ENCODE peak calls at places on chromosomes 4 and X, in nine cellular contexts. J is IMR-90, Q is GM23248, P is PC-9, D is neural progenitor cell, V is endothelial cell of umbilical vein, I is HCT116, W is MM.1S, N is fibroblast of lung. L is an unnamed sample.

GRCh38 chr4:56055991-56056390 is 107.2 kb downstream of the CEP135 start:
- DNase-seq in J (no peak), Q (no peak), P (no peak), D (no peak), V (no peak), I (no peak), W (no peak), N (no peak), L (no peak)

GRCh38 chrX:104105863-104106262 is 6.5 kb upstream of the ZCCHC18 start:
- DNase-seq in J (no peak), Q (no peak), P (no peak), D (no peak), V (no peak), I (no peak), W (no peak), N (no peak), L (no peak)

GRCh38 chr4:150679767-150680088 is 97.8 kb downstream of the MAB21L2 start:
- DNase-seq in J (peak; percentile 8), Q (peak; percentile 0), P (no peak), D (no peak), V (no peak), I (no peak), W (no peak), N (no peak), L (no peak)

GRCh38 chrX:18995216-18995615 is 11.3 kb upstream of the PHKA2 start:
- DNase-seq in J (peak; percentile 61), Q (peak; percentile 72), P (no peak), D (no peak), V (peak; percentile 22), I (no peak), W (no peak), N (peak; percentile 33), L (no peak)

GRCh38 chr4:127708985-127709384 is 21.2 kb upstream of the SLC25A31 start:
- DNase-seq in J (peak; percentile 77), Q (peak; percentile 97), P (peak; percentile 74), D (no peak), V (peak; percentile 86), I (peak; percentile 91), W (no peak), N (peak; percentile 76), L (no peak)

GRCh38 chr4:55312491-55313101 is 33.4 kb upstream of the SRD5A3 start:
- DNase-seq in J (peak; percentile 58), Q (peak; percentile 79), P (peak; percentile 9), D (peak; percentile 52), V (peak; percentile 63), I (peak; percentile 46), W (peak; percentile 42), N (peak; percentile 61), L (peak; percentile 43)

GRCh38 chr4:5719329-5720055 is 8.5 kb downstream of the EVC start:
- DNase-seq in J (peak; percentile 26), Q (no peak), P (no peak), D (no peak), V (peak; percentile 21), I (no peak), W (no peak), N (no peak), L (no peak)

GRCh38 chr4:110195561-110196205 is 2.7 kb downstream of the ELOVL6 start:
- DNase-seq in J (peak; percentile 17), Q (peak; percentile 8), P (no peak), D (no peak), V (peak; percentile 3), I (no peak), W (no peak), N (peak; percentile 36), L (peak; percentile 23)

GRCh38 chr4:54274786-54275503 is 45.9 kb downstream of the PDGFRA start:
- DNase-seq in J (peak; percentile 35), Q (peak; percentile 48), P (no peak), D (no peak), V (no peak), I (no peak), W (no peak), N (no peak), L (no peak)

GRCh38 chrX:21974011-21974385 is 33.5 kb downstream of the SMS start:
- DNase-seq in J (no peak), Q (no peak), P (peak; percentile 46), D (no peak), V (no peak), I (no peak), W (no peak), N (no peak), L (no peak)

GRCh38 chr4:113756005-113756410 is 5.5 kb downstream of the CAMK2D start:
- DNase-seq in J (peak; percentile 70), Q (peak; percentile 73), P (no peak), D (no peak), V (peak; percentile 73), I (no peak), W (no peak), N (peak; percentile 76), L (no peak)

GRCh38 chrX:40087574-40088298 is 10.0 kb downstream of the BCOR start:
- DNase-seq in J (peak; percentile 79), Q (no peak), P (no peak), D (no peak), V (no peak), I (no peak), W (no peak), N (peak; percentile 55), L (no peak)
- H4K20me1 ChIP-seq in J (peaks cover 33% of the 10 kb centered on the region), Q (no peaks in the 10 kb centered on the region), P (peaks cover 3% of the 10 kb centered on the region), D (peaks cover 100% of the 10 kb centered on the region), V (no peaks in the 10 kb centered on the region), I (peaks cover 16% of the 10 kb centered on the region), W (peaks cover 78% of the 10 kb centered on the region), N (no peaks in the 10 kb centered on the region), L (peaks cover 95% of the 10 kb centered on the region)

GRCh38 chr4:69860007-69860406 is at the start of gene SULT1E1:
- DNase-seq in J (peak; percentile 0), Q (no peak), P (no peak), D (no peak), V (peak; percentile 28), I (no peak), W (no peak), N (peak; percentile 82), L (no peak)

GRCh38 chr4:69860521-69861298 is 765 bp upstream of the SULT1E1 start:
- DNase-seq in J (no peak), Q (no peak), P (no peak), D (no peak), V (no peak), I (no peak), W (no peak), N (no peak), L (no peak)

GRCh38 chr4:69859140-69859539 is 805 bp downstream of the SULT1E1 start:
- DNase-seq in J (no peak), Q (no peak), P (no peak), D (no peak), V (no peak), I (no peak), W (no peak), N (no peak), L (no peak)

GRCh38 chr4:69855822-69856221 is 4.1 kb downstream of the SULT1E1 start:
- DNase-seq in J (no peak), Q (no peak), P (no peak), D (no peak), V (no peak), I (no peak), W (no peak), N (no peak), L (no peak)

GRCh38 chr4:69858683-69859082 is 1.3 kb downstream of the SULT1E1 start:
- DNase-seq in J (no peak), Q (no peak), P (no peak), D (no peak), V (peak; percentile 77), I (no peak), W (no peak), N (peak; percentile 68), L (no peak)
- H3K4me3 ChIP-seq in J (no peak overlapping the region), Q (no peak overlapping the region), P (no peak overlapping the region), D (no peak overlapping the region), V (no peak overlapping the region), I (no peak overlapping the region), W (no peak overlapping the region), N (peak overlapping the region; percentile 72), L (no peak overlapping the region)

GRCh38 chr4:70714488-70714887 is 7.3 kb upstream of the RUFY3 start:
- DNase-seq in J (no peak), Q (no peak), P (no peak), D (no peak), V (no peak), I (no peak), W (no peak), N (no peak), L (no peak)
- H3K4me1 ChIP-seq in J (no peaks in the 10 kb centered on the region), Q (no peaks in the 10 kb centered on the region), P (peaks cover 11% of the 10 kb centered on the region), D (peaks cover 12% of the 10 kb centered on the region), V (peaks cover 5% of the 10 kb centered on the region), I (no peaks in the 10 kb centered on the region), W (peaks cover 9% of the 10 kb centered on the region), N (no peaks in the 10 kb centered on the region), L (peaks cover 45% of the 10 kb centered on the region)

GRCh38 chrX:41445781-41446358 is 1.3 kb upstream of the NYX start:
- DNase-seq in J (no peak), Q (no peak), P (no peak), D (no peak), V (no peak), I (no peak), W (no peak), N (no peak), L (no peak)
- H4K20me1 ChIP-seq in J (no peaks in the 10 kb centered on the region), Q (no peaks in the 10 kb centered on the region), P (no peaks in the 10 kb centered on the region), D (no peaks in the 10 kb centered on the region), V (no peaks in the 10 kb centered on the region), I (no peaks in the 10 kb centered on the region), W (no peaks in the 10 kb centered on the region), N (no peaks in the 10 kb centered on the region), L (no peaks in the 10 kb centered on the region)

DNA sequence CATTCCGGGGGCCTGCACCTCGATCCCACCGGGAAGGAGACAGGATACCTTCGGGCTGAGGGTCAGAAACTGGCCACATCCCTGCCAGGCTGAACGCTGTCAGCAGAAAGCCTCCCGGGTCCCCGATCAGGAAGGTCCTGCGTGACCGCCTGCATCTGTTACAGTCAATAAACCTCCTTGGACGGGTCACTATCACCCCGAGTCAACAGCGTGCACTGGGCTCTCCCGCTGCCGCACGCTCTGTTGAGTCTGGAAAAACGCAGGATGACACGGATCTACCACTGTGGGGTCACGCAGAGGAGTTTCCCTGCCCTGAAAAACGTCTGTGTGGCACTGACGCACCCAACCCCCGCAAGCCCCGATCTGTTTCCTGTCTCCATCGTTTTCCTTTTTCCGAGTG is 12.1 kb downstream of the PPP2R3B start:
- DNase-seq in J (peak; percentile 19), Q (peak; percentile 56), P (no peak), D (no peak), V (no peak), I (no peak), W (no peak), N (no peak), L (no peak)
- H3K4me3 ChIP-seq in J (peak overlapping the region; percentile 30), Q (peak overlapping the region; percentile 76), P (no peak overlapping the region), D (peak overlapping the region; percentile 73), V (no peak overlapping the region), I (no peak overlapping the region), W (no peak overlapping the region), N (peak overlapping the region; percentile 27), L (peak overlapping the region; percentile 64)